ENCODE peak calls at places on chromosomes 5 and 9, in six cellular contexts. P is right lobe of liver, K is HepG2, I is prostate gland, S is heart left ventricle, H is IMR-90. G is an unnamed sample.

GRCh38 chr5:3187846-3188425 is 407.7 kb upstream of the IRX1 start:
- DNase-seq in P (no peak), K (no peak), I (no peak), S (no peak), H (no peak), G (no peak)

GRCh38 chr5:87770601-87771121 is 357.9 kb upstream of the CCNH start:
- DNase-seq in P (no peak), K (no peak), I (no peak), S (no peak), H (no peak), G (no peak)

GRCh38 chr5:54062958-54063357 is 247.4 kb downstream of the ARL15 start:
- DNase-seq in P (no peak), K (no peak), I (no peak), S (no peak), H (peak; percentile 78), G (no peak)

GRCh38 chr9:109408759-109409462 is 88.1 kb upstream of the EPB41L4B start:
- DNase-seq in P (no peak), K (no peak), I (no peak), S (no peak), H (peak; percentile 42), G (no peak)

GRCh38 chr5:34695275-34696032 is 39.3 kb downstream of the RAI14 start:
- DNase-seq in P (no peak), K (no peak), I (no peak), S (no peak), H (no peak), G (no peak)

GRCh38 chr9:3398232-3398648 is 127.6 kb downstream of the RFX3 start:
- DNase-seq in P (no peak), K (no peak), I (no peak), S (no peak), H (no peak), G (no peak)

GRCh38 chr5:173454764-173455598 is 126.8 kb upstream of the STC2 start:
- DNase-seq in P (no peak), K (peak; percentile 62), I (no peak), S (peak; percentile 64), H (peak; percentile 100), G (no peak)

GRCh38 chr5:136018814-136019777 is 9.7 kb upstream of the TGFBI start:
- DNase-seq in P (peak; percentile 89), K (peak; percentile 37), I (no peak), S (peak; percentile 54), H (peak; percentile 99), G (peak; percentile 53)

GRCh38 chr9:131640438-131641181 is 95.3 kb downstream of the PRRT1B start:
- DNase-seq in P (no peak), K (no peak), I (no peak), S (no peak), H (no peak), G (no peak)

GRCh38 chr5:67578011-67578410 is 381.4 kb upstream of the CD180 start:
- DNase-seq in P (no peak), K (no peak), I (no peak), S (no peak), H (no peak), G (no peak)

GRCh38 chr5:58860680-58861079 is 277.8 kb downstream of the RAB3C start:
- DNase-seq in P (no peak), K (no peak), I (no peak), S (no peak), H (no peak), G (no peak)

GRCh38 chr5:169557838-169558237 is 25.7 kb upstream of the SPDL1 start:
- DNase-seq in P (no peak), K (no peak), I (no peak), S (no peak), H (no peak), G (no peak)

GRCh38 chr9:34246453-34246852 is 67.6 kb downstream of the UBAP1 start:
- DNase-seq in P (no peak), K (no peak), I (no peak), S (no peak), H (no peak), G (no peak)

GRCh38 chr5:172529896-172530295 is 75.6 kb upstream of the SH3PXD2B start:
- DNase-seq in P (peak; percentile 18), K (no peak), I (no peak), S (no peak), H (no peak), G (no peak)

GRCh38 chr9:86082870-86083269 is 16.5 kb downstream of the GOLM1 start:
- DNase-seq in P (no peak), K (no peak), I (no peak), S (no peak), H (no peak), G (no peak)

GRCh38 chr9:34253460-34253837 is 74.6 kb downstream of the UBAP1 start:
- DNase-seq in P (no peak), K (no peak), I (no peak), S (peak; percentile 84), H (peak; percentile 70), G (no peak)

GRCh38 chr9:130171226-130172148 is 717 bp upstream of the NCS1 start:
- DNase-seq in P (no peak), K (no peak), I (no peak), S (no peak), H (no peak), G (no peak)

GRCh38 chr5:44398382-44398781 is 9.2 kb upstream of the FGF10 start:
- DNase-seq in P (no peak), K (no peak), I (no peak), S (no peak), H (no peak), G (no peak)

GRCh38 chr5:159034083-159034824 is 65.5 kb downstream of the EBF1 start:
- DNase-seq in P (peak; percentile 66), K (no peak), I (no peak), S (no peak), H (no peak), G (no peak)

GRCh38 chr5:56684159-56684558 is 131.2 kb upstream of the MAP3K1 start:
- DNase-seq in P (no peak), K (no peak), I (no peak), S (no peak), H (no peak), G (peak; percentile 69)

GRCh38 chr9:87873607-87874319 is 8.9 kb upstream of the SPATA31E1 start:
- DNase-seq in P (no peak), K (no peak), I (no peak), S (no peak), H (peak; percentile 31), G (no peak)

GRCh38 chr5:72212171-72212570 is 104.9 kb downstream of the MAP1B start:
- DNase-seq in P (no peak), K (no peak), I (no peak), S (no peak), H (no peak), G (no peak)

GRCh38 chr5:73027361-73027760 is 71.5 kb downstream of the FCHO2 start:
- DNase-seq in P (no peak), K (no peak), I (no peak), S (no peak), H (no peak), G (no peak)

GRCh38 chr9:35262064-35262463 is 100.3 kb downstream of the UNC13B start:
- DNase-seq in P (no peak), K (no peak), I (no peak), S (no peak), H (no peak), G (no peak)

GRCh38 chr9:70971698-70972097 is 149.7 kb downstream of the TRPM3 start:
- DNase-seq in P (no peak), K (no peak), I (no peak), S (no peak), H (no peak), G (no peak)

GRCh38 chr9:75229605-75230332 is 141.5 kb downstream of the OSTF1 start:
- DNase-seq in P (peak; percentile 95), K (peak; percentile 58), I (peak; percentile 97), S (no peak), H (no peak), G (peak; percentile 92)

DNA sequence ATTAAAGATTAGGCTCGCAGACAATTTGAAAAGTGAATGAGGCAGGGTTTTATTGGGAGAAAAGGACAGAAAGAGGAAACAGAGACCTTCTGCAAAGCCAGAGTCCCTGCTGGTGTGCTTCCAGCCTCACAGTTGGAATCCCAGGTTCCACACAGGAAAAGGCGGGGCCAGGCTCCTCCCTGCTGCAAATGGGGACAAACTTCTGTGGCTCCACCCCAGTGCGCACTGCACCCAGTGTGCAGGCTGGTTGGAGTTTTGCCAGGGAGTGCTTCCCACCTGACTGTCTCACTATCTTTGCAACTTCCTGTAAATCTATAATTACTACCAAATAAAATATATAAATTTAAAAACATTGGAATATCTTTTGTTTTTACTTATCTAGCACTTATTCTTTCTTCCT is 386.0 kb upstream of the GRIN3A start:
- DNase-seq in P (no peak), K (no peak), I (no peak), S (no peak), H (no peak), G (no peak)
- TF ChIP-seq POLR2A in P (no peak), K (no peak), I (no peak), S (no peak), H (no peak), G (no peak)

DNA sequence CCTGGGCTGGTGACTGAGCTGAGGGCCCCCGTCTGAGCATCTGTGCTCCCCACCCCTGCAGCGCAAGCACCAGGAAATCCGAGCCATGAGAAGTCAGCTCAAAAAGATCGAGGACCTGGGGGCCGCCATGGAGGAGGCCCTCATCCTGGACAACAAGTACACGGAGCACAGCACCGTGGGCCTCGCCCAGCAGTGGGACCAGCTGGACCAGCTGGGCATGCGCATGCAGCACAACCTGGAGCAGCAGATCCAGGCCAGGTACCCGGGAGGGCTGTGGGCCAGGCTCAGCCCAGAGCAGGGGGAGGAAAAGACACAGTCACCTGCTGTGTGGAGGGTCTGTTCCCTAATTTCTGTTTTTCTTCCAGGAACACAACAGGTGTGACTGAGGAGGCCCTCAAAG is 24.6 kb downstream of the DYNC2I2 start:
- DNase-seq in P (no peak), K (no peak), I (no peak), S (no peak), H (no peak), G (no peak)
- TF ChIP-seq POLR2A in P (no peak), K (no peak), I (no peak), S (no peak), H (no peak), G (no peak)

DNA sequence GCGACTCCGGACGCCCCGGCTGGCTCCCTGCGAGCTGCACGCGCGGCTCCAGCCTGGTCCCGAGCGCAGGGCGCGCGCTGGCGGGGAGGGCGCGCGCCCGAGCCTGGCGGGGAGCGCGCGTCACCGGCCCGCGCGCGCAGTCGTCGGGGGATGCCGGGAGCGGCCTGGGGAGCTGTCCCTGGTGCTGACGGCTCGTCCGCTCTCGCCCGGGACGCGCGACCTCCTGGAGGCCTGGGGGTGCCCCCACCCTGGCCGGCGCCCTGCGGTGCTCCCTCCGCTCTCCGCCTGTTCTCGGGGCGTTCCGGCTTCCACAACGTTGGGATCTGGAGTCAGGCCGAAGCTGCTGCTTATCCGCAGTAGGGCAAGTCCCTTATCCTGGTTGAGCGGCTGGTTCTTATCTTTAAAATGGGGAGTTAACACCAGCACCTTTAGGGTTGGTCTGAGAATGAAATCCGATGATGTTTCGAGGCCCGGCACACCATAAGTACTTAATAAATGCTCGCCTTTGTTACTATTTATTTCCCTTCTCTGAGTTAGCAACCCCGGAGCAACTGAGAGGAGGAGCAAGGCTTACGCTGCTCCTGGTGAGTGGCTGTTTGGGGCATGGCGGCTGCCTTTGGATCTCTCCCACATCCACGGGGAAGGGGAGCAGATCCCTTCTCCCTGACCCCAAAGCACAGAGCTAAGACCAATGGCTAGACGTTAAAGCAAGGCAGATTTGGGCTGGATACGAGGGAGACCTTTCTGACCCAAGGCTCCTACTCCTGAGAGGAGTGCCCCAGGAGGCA is at the start of gene FAM163B:
- DNase-seq in P (no peak), K (no peak), I (peak; percentile 13), S (no peak), H (peak; percentile 22), G (peak; percentile 45)
- TF ChIP-seq POLR2A in P (no peak), K (no peak), I (no peak), S (no peak), H (no peak), G (no peak)

GRCh38 chr5:132479073-132479811 is 11.3 kb downstream of the IRF1 start:
- DNase-seq in P (no peak), K (no peak), I (no peak), S (no peak), H (no peak), G (no peak)
- TF ChIP-seq POLR2A in P (no peak), K (no peak), I (no peak), S (no peak), H (no peak), G (no peak)

G was measured in thyroid gland.